ENCODE peak calls at places on chromosomes 2 and 18, in eight cellular contexts. Y, K, H, S, Q, N, R and L are unnamed samples.

GRCh38 chr2:232592687-232593407 is 40.6 kb upstream of the EFHD1 start:
- DNase-seq in Y (no peak), K (no peak), H (peak; percentile 88), S (no peak), Q (no peak), N (no peak), R (peak; percentile 57), L (no peak)

GRCh38 chr18:77088977-77089795 is 43.4 kb downstream of the MBP start:
- DNase-seq in Y (peak; percentile 57), K (no peak), H (no peak), S (peak; percentile 61), Q (no peak), N (no peak), R (no peak), L (no peak)

GRCh38 chr2:119439574-119440500 is 8.2 kb downstream of the TMEM37 start:
- DNase-seq in Y (peak; percentile 64), K (no peak), H (no peak), S (no peak), Q (no peak), N (no peak), R (no peak), L (no peak)

GRCh38 chr2:238908960-238909951 is 61.4 kb downstream of the TWIST2 start:
- DNase-seq in Y (no peak), K (no peak), H (peak; percentile 72), S (peak; percentile 57), Q (no peak), N (peak; percentile 29), R (no peak), L (no peak)

GRCh38 chr2:239778861-239779591 is 246.1 kb downstream of the NDUFA10 start:
- DNase-seq in Y (peak; percentile 19), K (no peak), H (no peak), S (no peak), Q (no peak), N (no peak), R (no peak), L (no peak)

GRCh38 chr2:96103388-96103705 is 13.0 kb downstream of the ADRA2B start:
- DNase-seq in Y (peak; percentile 15), K (no peak), H (no peak), S (no peak), Q (no peak), N (no peak), R (no peak), L (no peak)

GRCh38 chr18:67766930-67767329 is 250.4 kb upstream of the DSEL start:
- DNase-seq in Y (no peak), K (no peak), H (peak; percentile 97), S (no peak), Q (peak; percentile 5), N (no peak), R (peak; percentile 68), L (no peak)

GRCh38 chr2:81895620-81896245 is 1591.2 kb upstream of the LRRTM1 start:
- DNase-seq in Y (no peak), K (no peak), H (no peak), S (no peak), Q (no peak), N (no peak), R (no peak), L (no peak)

GRCh38 chr2:54013996-54014395 is 43.2 kb upstream of the PSME4 start:
- DNase-seq in Y (no peak), K (no peak), H (no peak), S (no peak), Q (no peak), N (no peak), R (no peak), L (no peak)

GRCh38 chr2:25420820-25421237 is 79.1 kb upstream of the DNMT3A start:
- DNase-seq in Y (no peak), K (no peak), H (no peak), S (no peak), Q (peak; percentile 93), N (no peak), R (no peak), L (no peak)

GRCh38 chr2:29015701-29016470 is 34.8 kb downstream of the TOGARAM2 start:
- DNase-seq in Y (no peak), K (no peak), H (no peak), S (no peak), Q (no peak), N (peak; percentile 14), R (no peak), L (no peak)

GRCh38 chr2:109615637-109616144 is 1.5 kb downstream of the SOWAHC start:
- DNase-seq in Y (no peak), K (no peak), H (no peak), S (no peak), Q (no peak), N (no peak), R (no peak), L (no peak)

GRCh38 chr2:181352158-181352557 is 105.0 kb upstream of the ITGA4 start:
- DNase-seq in Y (no peak), K (no peak), H (no peak), S (no peak), Q (no peak), N (no peak), R (no peak), L (no peak)

GRCh38 chr2:43707255-43707654 is 31.0 kb upstream of the C1GALT1C1L start:
- DNase-seq in Y (no peak), K (no peak), H (peak; percentile 95), S (peak; percentile 66), Q (no peak), N (peak; percentile 33), R (no peak), L (no peak)

GRCh38 chr2:206255003-206255402 is 19.5 kb upstream of the ZDBF2 start:
- DNase-seq in Y (no peak), K (no peak), H (no peak), S (no peak), Q (no peak), N (no peak), R (no peak), L (no peak)

GRCh38 chr2:206245178-206245778 is 29.2 kb upstream of the ZDBF2 start:
- DNase-seq in Y (no peak), K (no peak), H (no peak), S (no peak), Q (peak; percentile 23), N (no peak), R (no peak), L (no peak)

GRCh38 chr2:206253125-206253787 is 21.2 kb upstream of the ZDBF2 start:
- DNase-seq in Y (no peak), K (no peak), H (no peak), S (no peak), Q (no peak), N (no peak), R (no peak), L (no peak)

GRCh38 chr2:206250041-206250897 is 24.2 kb upstream of the ZDBF2 start:
- DNase-seq in Y (no peak), K (no peak), H (no peak), S (no peak), Q (peak; percentile 58), N (no peak), R (no peak), L (no peak)
- TF ChIP-seq CTCF in Y (no peak), K (no peak), H (peak; percentile 12), S (no peak), Q (peak; percentile 31), N (no peak), R (peak; percentile 7), L (no peak)

GRCh38 chr2:170369894-170370293 is 191.9 kb downstream of the MYO3B start:
- DNase-seq in Y (no peak), K (no peak), H (peak; percentile 37), S (no peak), Q (no peak), N (no peak), R (no peak), L (no peak)
- TF ChIP-seq CTCF in Y (peak; percentile 7), K (peak; percentile 11), H (no peak), S (peak; percentile 24), Q (no peak), N (peak; percentile 31), R (no peak), L (no peak)

GRCh38 chr2:226730487-226730886 is 69.1 kb downstream of the IRS1 start:
- DNase-seq in Y (no peak), K (no peak), H (peak; percentile 28), S (peak; percentile 17), Q (no peak), N (no peak), R (no peak), L (no peak)

GRCh38 chr2:226732478-226733188 is 67.0 kb downstream of the IRS1 start:
- DNase-seq in Y (no peak), K (no peak), H (no peak), S (no peak), Q (no peak), N (no peak), R (no peak), L (no peak)

GRCh38 chr2:226727251-226727650 is 72.4 kb downstream of the IRS1 start:
- DNase-seq in Y (no peak), K (no peak), H (no peak), S (no peak), Q (no peak), N (no peak), R (no peak), L (no peak)

GRCh38 chr2:226726546-226726945 is 73.1 kb downstream of the IRS1 start:
- DNase-seq in Y (no peak), K (no peak), H (peak; percentile 33), S (no peak), Q (no peak), N (no peak), R (no peak), L (no peak)

GRCh38 chr2:226728996-226729395 is 70.6 kb downstream of the IRS1 start:
- DNase-seq in Y (peak; percentile 30), K (no peak), H (no peak), S (no peak), Q (no peak), N (no peak), R (no peak), L (no peak)
- TF ChIP-seq CTCF in Y (no peak), K (no peak), H (no peak), S (no peak), Q (no peak), N (no peak), R (no peak), L (no peak)

GRCh38 chr2:130302164-130302886 is 40.4 kb upstream of the IMP4 start:
- DNase-seq in Y (no peak), K (no peak), H (no peak), S (no peak), Q (peak; percentile 29), N (no peak), R (no peak), L (no peak)
- TF ChIP-seq CTCF in Y (no peak), K (no peak), H (no peak), S (no peak), Q (no peak), N (no peak), R (no peak), L (no peak)